ENCODE peak calls at places on chromosomes 11 and 22, in nine cellular contexts. I, H, V, Q, N, O, R, P and S are unnamed samples.
A peak's percentile ranks its signal among the peaks of the same experiment; 100 is the strongest.

GRCh38 chr11:62142921-62143320 is 19.1 kb downstream of the INCENP start:
- DNase-seq in I (no peak), H (peak; percentile 62), V (no peak), Q (no peak), N (no peak), O (no peak), R (no peak), P (no peak), S (peak; percentile 4)

GRCh38 chr11:27447288-27447914 is 25.2 kb downstream of the LGR4 start:
- DNase-seq in I (no peak), H (no peak), V (no peak), Q (no peak), N (no peak), O (no peak), R (no peak), P (peak; percentile 84), S (no peak)

GRCh38 chr22:46029036-46029435 is 52.1 kb upstream of the WNT7B start:
- DNase-seq in I (no peak), H (no peak), V (no peak), Q (no peak), N (no peak), O (no peak), R (no peak), P (no peak), S (no peak)

GRCh38 chr11:68750988-68751325 is 363 bp downstream of the TESMIN start:
- DNase-seq in I (no peak), H (no peak), V (no peak), Q (no peak), N (no peak), O (no peak), R (peak; percentile 52), P (no peak), S (no peak)

GRCh38 chr11:16984229-16984628 is 30.0 kb downstream of the PLEKHA7 start:
- DNase-seq in I (no peak), H (no peak), V (no peak), Q (no peak), N (no peak), O (no peak), R (no peak), P (no peak), S (no peak)

GRCh38 chr22:45671051-45671782 is 417 bp upstream of the ATXN10 start:
- DNase-seq in I (no peak), H (no peak), V (no peak), Q (no peak), N (peak; percentile 41), O (no peak), R (no peak), P (peak; percentile 51), S (no peak)

GRCh38 chr11:46216040-46216764 is 61.3 kb upstream of the CREB3L1 start:
- DNase-seq in I (no peak), H (no peak), V (no peak), Q (no peak), N (no peak), O (no peak), R (no peak), P (peak; percentile 52), S (no peak)

GRCh38 chr11:98625526-98625925 is 395.2 kb upstream of the CNTN5 start:
- DNase-seq in I (no peak), H (no peak), V (no peak), Q (no peak), N (no peak), O (no peak), R (no peak), P (no peak), S (no peak)

GRCh38 chr11:118623291-118623655 is 15.9 kb downstream of the PHLDB1 start:
- DNase-seq in I (no peak), H (no peak), V (no peak), Q (no peak), N (no peak), O (no peak), R (no peak), P (peak; percentile 61), S (peak; percentile 43)

GRCh38 chr22:45006873-45007246 is 2.9 kb downstream of the PHF21B start:
- DNase-seq in I (no peak), H (peak; percentile 53), V (no peak), Q (no peak), N (peak; percentile 88), O (peak; percentile 37), R (no peak), P (no peak), S (no peak)

GRCh38 chr11:5004429-5005274 is 10.0 kb downstream of the OR51L1 start:
- DNase-seq in I (no peak), H (no peak), V (no peak), Q (peak; percentile 36), N (peak; percentile 59), O (peak; percentile 59), R (peak; percentile 55), P (peak; percentile 75), S (peak; percentile 53)

GRCh38 chr11:134758342-134758931 is 346.4 kb upstream of the B3GAT1 start:
- DNase-seq in I (no peak), H (no peak), V (no peak), Q (no peak), N (no peak), O (no peak), R (no peak), P (no peak), S (peak; percentile 14)

GRCh38 chr11:100622404-100622803 is 64.7 kb upstream of the ARHGAP42 start:
- DNase-seq in I (no peak), H (no peak), V (no peak), Q (no peak), N (no peak), O (no peak), R (no peak), P (no peak), S (no peak)

GRCh38 chr22:37467556-37467955 is 18.6 kb downstream of the MFNG start:
- DNase-seq in I (no peak), H (no peak), V (no peak), Q (no peak), N (no peak), O (no peak), R (no peak), P (no peak), S (no peak)

GRCh38 chr22:44881624-44882023 is 128.2 kb downstream of the PHF21B start:
- DNase-seq in I (no peak), H (no peak), V (no peak), Q (no peak), N (no peak), O (no peak), R (peak; percentile 28), P (no peak), S (no peak)

GRCh38 chr22:36977401-36977861 is 41.8 kb downstream of the TST start:
- DNase-seq in I (peak; percentile 63), H (peak; percentile 47), V (peak; percentile 64), Q (no peak), N (peak; percentile 89), O (peak; percentile 76), R (peak; percentile 64), P (peak; percentile 65), S (peak; percentile 91)

GRCh38 chr11:128582496-128583366 is 4.6 kb downstream of the ETS1 start:
- DNase-seq in I (no peak), H (peak; percentile 38), V (no peak), Q (no peak), N (peak; percentile 94), O (no peak), R (no peak), P (peak; percentile 97), S (no peak)

GRCh38 chr22:31628969-31629723 is 32.9 kb downstream of the PISD start:
- DNase-seq in I (no peak), H (no peak), V (no peak), Q (no peak), N (no peak), O (no peak), R (no peak), P (no peak), S (no peak)
- H3K4me3 ChIP-seq in I (peak overlapping the region; percentile 74), H (no peak overlapping the region), V (no peak overlapping the region), Q (peak overlapping the region; percentile 88), N (no peak overlapping the region), O (peak overlapping the region; percentile 75), R (no peak overlapping the region), P (peak overlapping the region; percentile 88), S (no peak overlapping the region)

GRCh38 chr11:121376135-121376534 is 76.0 kb upstream of the SORL1 start:
- DNase-seq in I (no peak), H (no peak), V (no peak), Q (no peak), N (no peak), O (no peak), R (no peak), P (no peak), S (no peak)
- H3K4me1 ChIP-seq in I (peaks cover 12% of the 10 kb centered on the region), H (no peaks in the 10 kb centered on the region), V (peaks cover 34% of the 10 kb centered on the region), Q (no peaks in the 10 kb centered on the region), N (peaks cover 16% of the 10 kb centered on the region), O (no peaks in the 10 kb centered on the region), R (no peaks in the 10 kb centered on the region), P (no peaks in the 10 kb centered on the region), S (no peaks in the 10 kb centered on the region)

GRCh38 chr22:34812631-34813030 is 253.3 kb upstream of the ISX start:
- DNase-seq in I (no peak), H (no peak), V (no peak), Q (no peak), N (peak; percentile 29), O (no peak), R (no peak), P (no peak), S (no peak)

GRCh38 chr22:34808618-34809017 is 257.3 kb upstream of the ISX start:
- DNase-seq in I (no peak), H (no peak), V (no peak), Q (no peak), N (peak; percentile 69), O (no peak), R (no peak), P (no peak), S (no peak)

DNA sequence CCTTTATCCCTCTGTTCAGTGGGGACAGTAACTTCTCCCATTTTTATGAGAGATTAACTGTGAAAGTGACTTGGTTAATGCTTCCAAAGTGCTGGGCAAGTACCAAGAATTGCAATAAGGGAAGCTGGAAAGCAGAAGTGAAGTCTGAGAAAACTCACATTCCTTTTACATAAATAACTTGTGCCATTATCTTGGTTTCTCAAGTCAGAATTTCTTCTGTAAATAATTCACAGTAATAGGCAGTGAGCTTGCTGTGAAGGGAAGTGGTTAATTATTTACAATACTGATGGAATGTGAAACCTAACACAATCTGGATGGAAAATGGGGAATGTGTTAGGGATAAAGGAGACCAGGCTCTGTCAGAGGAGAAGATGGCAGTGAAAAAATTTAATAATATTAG is 251.7 kb upstream of the ISX start:
- DNase-seq in I (no peak), H (no peak), V (no peak), Q (no peak), N (peak; percentile 69), O (peak; percentile 1), R (no peak), P (no peak), S (no peak)
- H3K27ac ChIP-seq in I (no peak overlapping the region), H (no peak overlapping the region), V (no peak overlapping the region), Q (no peak overlapping the region), N (peak overlapping the region; percentile 68), O (no peak overlapping the region), R (no peak overlapping the region), P (no peak overlapping the region), S (no peak overlapping the region)

DNA sequence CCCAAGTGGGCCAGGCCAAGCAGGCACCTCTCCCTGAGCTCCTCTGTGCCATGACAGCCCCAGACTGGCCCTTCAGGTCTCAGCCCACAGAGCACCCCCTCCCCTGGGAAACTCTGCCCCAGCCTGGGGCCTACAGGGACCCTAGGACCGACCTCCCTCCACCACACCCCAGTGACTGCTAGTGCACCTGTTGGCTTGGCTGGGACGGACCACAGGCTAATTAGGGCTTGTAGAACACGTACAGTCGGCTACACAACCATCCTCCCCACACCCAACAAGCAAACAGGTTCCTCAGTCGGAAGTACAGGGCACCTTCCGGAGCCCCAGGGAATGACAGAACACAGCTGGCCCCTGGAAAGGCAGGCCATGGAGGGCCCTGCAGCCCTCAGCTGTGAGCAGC is 4.3 kb downstream of the SBF1 start:
- DNase-seq in I (no peak), H (no peak), V (no peak), Q (no peak), N (no peak), O (no peak), R (no peak), P (no peak), S (peak; percentile 61)
- H3K4me3 ChIP-seq in I (peak overlapping the region; percentile 65), H (no peak overlapping the region), V (peak overlapping the region; percentile 37), Q (peak overlapping the region; percentile 3), N (no peak overlapping the region), O (no peak overlapping the region), R (no peak overlapping the region), P (no peak overlapping the region), S (no peak overlapping the region)